ENCODE peak calls at places on chromosomes 11 and 22, in eight cellular contexts. One of them, this sample, is unnamed.

GRCh38 chr11:2791139-2791520 is 91.3 kb upstream of the KCNQ1OT1 start:
- DNase-seq in cardiac fibroblast: no peak
- DNase-seq in CD8-positive, alpha-beta T cell: no peak
- DNase-seq in adrenal gland: peak
- DNase-seq in chondrocyte: peak
- DNase-seq in heart right ventricle: no peak
- DNase-seq in brain microvascular endothelial cell: no peak
- DNase-seq in transverse colon: peak
- DNase-seq in this sample: no peak

GRCh38 chr11:69004411-69005182 is 8.4 kb downstream of the MRGPRF start:
- DNase-seq in cardiac fibroblast: no peak
- DNase-seq in CD8-positive, alpha-beta T cell: no peak
- DNase-seq in adrenal gland: no peak
- DNase-seq in chondrocyte: peak
- DNase-seq in heart right ventricle: no peak
- DNase-seq in brain microvascular endothelial cell: no peak
- DNase-seq in transverse colon: no peak
- DNase-seq in this sample: no peak

GRCh38 chr22:47544696-47545095 is 782.2 kb downstream of the TBC1D22A start:
- DNase-seq in cardiac fibroblast: no peak
- DNase-seq in CD8-positive, alpha-beta T cell: no peak
- DNase-seq in adrenal gland: no peak
- DNase-seq in chondrocyte: no peak
- DNase-seq in heart right ventricle: no peak
- DNase-seq in brain microvascular endothelial cell: no peak
- DNase-seq in transverse colon: no peak
- DNase-seq in this sample: no peak

GRCh38 chr22:28873183-28873964 is 10.0 kb upstream of the ZNRF3 start:
- DNase-seq in cardiac fibroblast: no peak
- DNase-seq in CD8-positive, alpha-beta T cell: no peak
- DNase-seq in adrenal gland: no peak
- DNase-seq in chondrocyte: no peak
- DNase-seq in heart right ventricle: no peak
- DNase-seq in brain microvascular endothelial cell: no peak
- DNase-seq in transverse colon: no peak
- DNase-seq in this sample: no peak

GRCh38 chr11:1639102-1639620 is 9.6 kb downstream of the KRTAP5-5 start:
- DNase-seq in cardiac fibroblast: no peak
- DNase-seq in CD8-positive, alpha-beta T cell: no peak
- DNase-seq in adrenal gland: peak
- DNase-seq in chondrocyte: peak
- DNase-seq in heart right ventricle: peak
- DNase-seq in brain microvascular endothelial cell: no peak
- DNase-seq in transverse colon: peak
- DNase-seq in this sample: no peak

GRCh38 chr11:75293903-75294302 is 53.3 kb downstream of the TPBGL start:
- DNase-seq in cardiac fibroblast: no peak
- DNase-seq in CD8-positive, alpha-beta T cell: no peak
- DNase-seq in adrenal gland: no peak
- DNase-seq in chondrocyte: no peak
- DNase-seq in heart right ventricle: no peak
- DNase-seq in brain microvascular endothelial cell: no peak
- DNase-seq in transverse colon: no peak
- DNase-seq in this sample: no peak

GRCh38 chr11:2715716-2716350 is 16.0 kb upstream of the KCNQ1OT1 start:
- DNase-seq in cardiac fibroblast: no peak
- DNase-seq in CD8-positive, alpha-beta T cell: no peak
- DNase-seq in adrenal gland: no peak
- DNase-seq in chondrocyte: no peak
- DNase-seq in heart right ventricle: no peak
- DNase-seq in brain microvascular endothelial cell: no peak
- DNase-seq in transverse colon: no peak
- DNase-seq in this sample: no peak

GRCh38 chr11:78808903-78809302 is 234.2 kb upstream of the NARS2 start:
- DNase-seq in cardiac fibroblast: no peak
- DNase-seq in CD8-positive, alpha-beta T cell: no peak
- DNase-seq in adrenal gland: peak
- DNase-seq in chondrocyte: no peak
- DNase-seq in heart right ventricle: no peak
- DNase-seq in brain microvascular endothelial cell: no peak
- DNase-seq in transverse colon: peak
- DNase-seq in this sample: no peak

GRCh38 chr11:65116370-65117205 is 913 bp downstream of the ZNHIT2 start:
- DNase-seq in cardiac fibroblast: peak
- DNase-seq in CD8-positive, alpha-beta T cell: peak
- DNase-seq in adrenal gland: peak
- DNase-seq in chondrocyte: peak
- DNase-seq in heart right ventricle: no peak
- DNase-seq in brain microvascular endothelial cell: no peak
- DNase-seq in transverse colon: no peak
- DNase-seq in this sample: peak

GRCh38 chr11:121582296-121582695 is 129.5 kb upstream of the SORL1-AS1 start:
- DNase-seq in cardiac fibroblast: no peak
- DNase-seq in CD8-positive, alpha-beta T cell: no peak
- DNase-seq in adrenal gland: peak
- DNase-seq in chondrocyte: no peak
- DNase-seq in heart right ventricle: no peak
- DNase-seq in brain microvascular endothelial cell: no peak
- DNase-seq in transverse colon: no peak
- DNase-seq in this sample: no peak

GRCh38 chr11:72038491-72038890 is 39.8 kb downstream of the IL18BP start:
- DNase-seq in cardiac fibroblast: peak
- DNase-seq in CD8-positive, alpha-beta T cell: no peak
- DNase-seq in adrenal gland: peak
- DNase-seq in chondrocyte: no peak
- DNase-seq in heart right ventricle: peak
- DNase-seq in brain microvascular endothelial cell: peak
- DNase-seq in transverse colon: peak
- DNase-seq in this sample: peak

GRCh38 chr11:76669901-76670474 is 559 bp downstream of the LRRC32 start:
- DNase-seq in cardiac fibroblast: peak
- DNase-seq in CD8-positive, alpha-beta T cell: no peak
- DNase-seq in adrenal gland: no peak
- DNase-seq in chondrocyte: peak
- DNase-seq in heart right ventricle: peak
- DNase-seq in brain microvascular endothelial cell: peak
- DNase-seq in transverse colon: no peak
- DNase-seq in this sample: peak

GRCh38 chr11:11545285-11546275 is 76.2 kb downstream of the GALNT18 start:
- DNase-seq in cardiac fibroblast: no peak
- DNase-seq in CD8-positive, alpha-beta T cell: no peak
- DNase-seq in adrenal gland: no peak
- DNase-seq in chondrocyte: no peak
- DNase-seq in heart right ventricle: no peak
- DNase-seq in brain microvascular endothelial cell: no peak
- DNase-seq in transverse colon: no peak
- DNase-seq in this sample: no peak

GRCh38 chr11:106466441-106467190 is 389.2 kb downstream of the AASDHPPT start:
- DNase-seq in cardiac fibroblast: peak
- DNase-seq in CD8-positive, alpha-beta T cell: no peak
- DNase-seq in adrenal gland: no peak
- DNase-seq in chondrocyte: no peak
- DNase-seq in heart right ventricle: no peak
- DNase-seq in brain microvascular endothelial cell: peak
- DNase-seq in transverse colon: no peak
- DNase-seq in this sample: peak

DNA sequence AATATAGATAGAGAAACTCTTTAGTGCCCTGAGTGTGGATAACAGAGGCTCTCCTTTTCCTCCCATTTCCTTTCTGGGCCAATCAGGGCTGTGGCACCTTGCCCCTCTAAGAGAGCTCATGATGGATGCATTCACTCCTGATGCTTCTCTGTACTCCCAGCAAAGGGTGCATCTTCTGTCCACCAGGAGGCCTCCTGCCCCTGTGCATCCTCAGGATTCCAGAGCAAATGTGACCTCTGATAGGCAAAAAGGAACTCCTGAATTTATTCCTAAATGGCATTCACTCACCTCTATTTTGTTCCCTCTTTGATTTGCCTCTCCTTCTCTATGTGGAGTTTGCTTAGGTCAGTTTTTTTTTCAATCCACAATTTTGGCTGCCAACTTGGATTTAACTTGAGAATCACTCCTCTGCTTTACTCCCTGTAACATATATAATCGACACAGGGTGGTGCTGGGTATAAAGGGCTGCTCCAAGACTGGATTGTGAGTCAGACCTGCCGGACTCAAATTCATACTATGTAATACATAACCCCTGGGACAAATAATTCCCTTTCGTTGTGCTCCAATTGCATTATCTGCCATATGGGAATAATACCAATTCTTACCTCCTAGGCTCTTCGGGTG is 1.1 kb upstream of the MRGPRX4 start:
- DNase-seq in cardiac fibroblast: peak
- DNase-seq in CD8-positive, alpha-beta T cell: no peak
- DNase-seq in adrenal gland: peak
- DNase-seq in chondrocyte: no peak
- DNase-seq in heart right ventricle: no peak
- DNase-seq in brain microvascular endothelial cell: peak
- DNase-seq in transverse colon: no peak
- DNase-seq in this sample: peak
- TF ChIP-seq CTCF in cardiac fibroblast: peak
- TF ChIP-seq CTCF in CD8-positive, alpha-beta T cell: no peak
- TF ChIP-seq CTCF in adrenal gland: peak
- TF ChIP-seq CTCF in chondrocyte: peak
- TF ChIP-seq CTCF in heart right ventricle: no peak
- TF ChIP-seq CTCF in brain microvascular endothelial cell: peak
- TF ChIP-seq CTCF in transverse colon: peak
- TF ChIP-seq CTCF in this sample: peak

DNA sequence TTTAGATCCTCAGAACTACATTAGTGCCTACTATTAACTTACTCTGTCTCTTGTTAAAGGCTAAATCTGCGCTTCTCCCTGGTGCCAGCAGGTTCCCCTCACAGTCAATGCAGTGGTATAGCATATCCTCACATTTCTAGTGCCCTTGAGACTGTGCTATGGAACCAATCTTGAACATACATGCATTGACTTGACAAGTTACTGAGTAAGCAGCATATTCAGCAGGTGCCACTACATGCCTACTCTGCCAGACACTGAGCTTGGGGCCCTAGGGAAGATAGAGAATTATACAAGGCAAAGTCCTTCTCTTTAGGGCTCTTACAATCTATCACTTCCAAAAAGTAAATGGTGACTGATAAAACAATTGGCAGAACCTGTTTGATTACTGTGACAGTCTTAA is 3.2 kb downstream of the FUT4 start:
- DNase-seq in cardiac fibroblast: no peak
- DNase-seq in CD8-positive, alpha-beta T cell: no peak
- DNase-seq in adrenal gland: no peak
- DNase-seq in chondrocyte: no peak
- DNase-seq in heart right ventricle: no peak
- DNase-seq in brain microvascular endothelial cell: no peak
- DNase-seq in transverse colon: peak
- DNase-seq in this sample: no peak
- TF ChIP-seq CTCF in cardiac fibroblast: no peak
- TF ChIP-seq CTCF in CD8-positive, alpha-beta T cell: no peak
- TF ChIP-seq CTCF in adrenal gland: no peak
- TF ChIP-seq CTCF in chondrocyte: no peak
- TF ChIP-seq CTCF in heart right ventricle: no peak
- TF ChIP-seq CTCF in brain microvascular endothelial cell: no peak
- TF ChIP-seq CTCF in transverse colon: no peak
- TF ChIP-seq CTCF in this sample: peak

GRCh38 chr22:37283393-37283937 is 1.2 kb downstream of the CYTH4 start:
- DNase-seq in cardiac fibroblast: no peak
- DNase-seq in CD8-positive, alpha-beta T cell: peak
- DNase-seq in adrenal gland: no peak
- DNase-seq in chondrocyte: no peak
- DNase-seq in heart right ventricle: no peak
- DNase-seq in brain microvascular endothelial cell: no peak
- DNase-seq in transverse colon: peak
- DNase-seq in this sample: no peak
- TF ChIP-seq CTCF in cardiac fibroblast: no peak
- TF ChIP-seq CTCF in CD8-positive, alpha-beta T cell: no peak
- TF ChIP-seq CTCF in adrenal gland: peak
- TF ChIP-seq CTCF in chondrocyte: no peak
- TF ChIP-seq CTCF in heart right ventricle: no peak
- TF ChIP-seq CTCF in brain microvascular endothelial cell: peak
- TF ChIP-seq CTCF in transverse colon: peak
- TF ChIP-seq CTCF in this sample: peak

GRCh38 chr11:115217726-115218311 is 286.4 kb downstream of the CADM1 start:
- DNase-seq in cardiac fibroblast: no peak
- DNase-seq in CD8-positive, alpha-beta T cell: no peak
- DNase-seq in adrenal gland: peak
- DNase-seq in chondrocyte: no peak
- DNase-seq in heart right ventricle: no peak
- DNase-seq in brain microvascular endothelial cell: no peak
- DNase-seq in transverse colon: no peak
- DNase-seq in this sample: no peak

GRCh38 chr11:115214644-115215305 is 289.4 kb downstream of the CADM1 start:
- DNase-seq in cardiac fibroblast: no peak
- DNase-seq in CD8-positive, alpha-beta T cell: no peak
- DNase-seq in adrenal gland: no peak
- DNase-seq in chondrocyte: no peak
- DNase-seq in heart right ventricle: no peak
- DNase-seq in brain microvascular endothelial cell: no peak
- DNase-seq in transverse colon: no peak
- DNase-seq in this sample: no peak

GRCh38 chr11:115213007-115213406 is 291.2 kb downstream of the CADM1 start:
- DNase-seq in cardiac fibroblast: no peak
- DNase-seq in CD8-positive, alpha-beta T cell: no peak
- DNase-seq in adrenal gland: no peak
- DNase-seq in chondrocyte: no peak
- DNase-seq in heart right ventricle: no peak
- DNase-seq in brain microvascular endothelial cell: no peak
- DNase-seq in transverse colon: no peak
- DNase-seq in this sample: no peak

GRCh38 chr11:115219378-115219777 is 284.8 kb downstream of the CADM1 start:
- DNase-seq in cardiac fibroblast: no peak
- DNase-seq in CD8-positive, alpha-beta T cell: no peak
- DNase-seq in adrenal gland: no peak
- DNase-seq in chondrocyte: no peak
- DNase-seq in heart right ventricle: no peak
- DNase-seq in brain microvascular endothelial cell: no peak
- DNase-seq in transverse colon: no peak
- DNase-seq in this sample: no peak

DNA sequence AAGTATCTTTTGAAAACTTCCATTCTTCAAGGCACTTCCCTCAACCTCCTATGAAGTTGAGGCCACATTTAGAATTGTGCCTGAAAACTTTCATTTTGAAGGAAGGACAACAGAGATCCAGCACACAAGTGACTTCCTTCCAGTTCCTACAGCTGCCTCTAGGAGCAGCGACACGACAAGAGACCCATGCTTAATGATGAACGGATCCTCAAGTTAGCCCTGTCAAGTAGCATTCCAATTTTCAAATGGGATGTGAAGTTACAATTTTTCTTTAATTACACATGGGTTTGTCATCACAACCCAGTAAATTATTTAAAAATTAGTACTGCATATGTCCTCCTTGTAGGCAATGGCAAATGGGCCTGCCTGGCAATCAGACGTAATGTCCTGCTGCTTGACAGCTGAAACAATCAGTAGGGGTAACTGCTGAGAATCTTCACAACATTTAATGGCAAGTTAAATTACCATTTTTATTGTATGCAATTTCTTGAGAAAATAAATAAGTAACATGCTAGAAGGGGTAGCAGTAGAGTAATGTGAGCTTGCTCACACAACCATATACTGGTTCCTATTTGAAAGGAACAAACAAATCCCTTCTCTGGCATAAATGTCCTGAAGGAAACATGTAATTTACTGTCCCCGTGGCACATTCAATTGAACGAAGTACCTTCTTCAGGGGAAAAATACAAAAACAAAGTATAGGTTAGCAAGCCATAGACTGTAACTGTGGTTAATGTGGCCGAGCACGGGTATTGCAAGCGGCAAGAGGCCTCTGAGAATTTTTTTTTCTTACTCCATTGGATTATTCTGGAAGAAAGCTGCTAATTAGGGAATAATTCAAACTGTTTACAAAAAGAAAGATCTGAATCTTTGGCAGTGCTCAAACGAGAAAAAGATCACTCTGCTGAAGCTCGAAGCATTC is 288.3 kb downstream of the CADM1 start:
- DNase-seq in cardiac fibroblast: no peak
- DNase-seq in CD8-positive, alpha-beta T cell: no peak
- DNase-seq in adrenal gland: no peak
- DNase-seq in chondrocyte: no peak
- DNase-seq in heart right ventricle: no peak
- DNase-seq in brain microvascular endothelial cell: no peak
- DNase-seq in transverse colon: no peak
- DNase-seq in this sample: peak
- TF ChIP-seq CTCF in cardiac fibroblast: peak
- TF ChIP-seq CTCF in CD8-positive, alpha-beta T cell: no peak
- TF ChIP-seq CTCF in adrenal gland: no peak
- TF ChIP-seq CTCF in chondrocyte: peak
- TF ChIP-seq CTCF in heart right ventricle: peak
- TF ChIP-seq CTCF in brain microvascular endothelial cell: peak
- TF ChIP-seq CTCF in transverse colon: no peak
- TF ChIP-seq CTCF in this sample: peak